ENCODE peak calls at places on chromosome 6, in six cellular contexts. One of them, this sample, is unnamed.

GRCh38 chr6:33199687-33200233 is 705 bp downstream of the RXRB start:
- DNase-seq in GM12864: no peak
- DNase-seq in right cardiac atrium: peak
- DNase-seq in tibial artery: no peak
- DNase-seq in lower lobe of right lung: no peak
- DNase-seq in adrenal gland: no peak
- DNase-seq in this sample: peak

GRCh38 chr6:50815436-50816114 is 3.1 kb upstream of the TFAP2B start:
- DNase-seq in GM12864: no peak
- DNase-seq in right cardiac atrium: no peak
- DNase-seq in tibial artery: no peak
- DNase-seq in lower lobe of right lung: no peak
- DNase-seq in adrenal gland: no peak
- DNase-seq in this sample: peak

GRCh38 chr6:15380354-15380753 is 134.5 kb downstream of the JARID2 start:
- DNase-seq in GM12864: no peak
- DNase-seq in right cardiac atrium: no peak
- DNase-seq in tibial artery: no peak
- DNase-seq in lower lobe of right lung: no peak
- DNase-seq in adrenal gland: no peak
- DNase-seq in this sample: no peak

GRCh38 chr6:21277601-21278043 is 315.9 kb upstream of the SOX4 start:
- DNase-seq in GM12864: no peak
- DNase-seq in right cardiac atrium: no peak
- DNase-seq in tibial artery: no peak
- DNase-seq in lower lobe of right lung: no peak
- DNase-seq in adrenal gland: no peak
- DNase-seq in this sample: no peak

GRCh38 chr6:165229216-165229615 is 80.2 kb downstream of the C6orf118 start:
- DNase-seq in GM12864: no peak
- DNase-seq in right cardiac atrium: no peak
- DNase-seq in tibial artery: no peak
- DNase-seq in lower lobe of right lung: no peak
- DNase-seq in adrenal gland: no peak
- DNase-seq in this sample: no peak

GRCh38 chr6:169454204-169454871 is 200.7 kb upstream of the THBS2 start:
- DNase-seq in GM12864: no peak
- DNase-seq in right cardiac atrium: no peak
- DNase-seq in tibial artery: peak
- DNase-seq in lower lobe of right lung: no peak
- DNase-seq in adrenal gland: no peak
- DNase-seq in this sample: no peak

GRCh38 chr6:11427827-11428245 is 109.7 kb upstream of the TMEM170B start:
- DNase-seq in GM12864: no peak
- DNase-seq in right cardiac atrium: no peak
- DNase-seq in tibial artery: no peak
- DNase-seq in lower lobe of right lung: no peak
- DNase-seq in adrenal gland: no peak
- DNase-seq in this sample: no peak

GRCh38 chr6:130426078-130426726 is 60.4 kb downstream of the TMEM200A start:
- DNase-seq in GM12864: no peak
- DNase-seq in right cardiac atrium: no peak
- DNase-seq in tibial artery: no peak
- DNase-seq in lower lobe of right lung: no peak
- DNase-seq in adrenal gland: no peak
- DNase-seq in this sample: no peak

GRCh38 chr6:110053395-110054240 is 75.5 kb downstream of the GPR6 start:
- DNase-seq in GM12864: no peak
- DNase-seq in right cardiac atrium: no peak
- DNase-seq in tibial artery: no peak
- DNase-seq in lower lobe of right lung: no peak
- DNase-seq in adrenal gland: peak
- DNase-seq in this sample: peak

GRCh38 chr6:46772754-46773153 is 20.4 kb upstream of the MEP1A start:
- DNase-seq in GM12864: no peak
- DNase-seq in right cardiac atrium: peak
- DNase-seq in tibial artery: peak
- DNase-seq in lower lobe of right lung: peak
- DNase-seq in adrenal gland: peak
- DNase-seq in this sample: no peak

GRCh38 chr6:25035451-25036435 is 100.0 kb upstream of the RIPOR2 start:
- DNase-seq in GM12864: no peak
- DNase-seq in right cardiac atrium: no peak
- DNase-seq in tibial artery: no peak
- DNase-seq in lower lobe of right lung: no peak
- DNase-seq in adrenal gland: no peak
- DNase-seq in this sample: no peak

GRCh38 chr6:25036461-25036860 is 100.7 kb upstream of the RIPOR2 start:
- DNase-seq in GM12864: no peak
- DNase-seq in right cardiac atrium: no peak
- DNase-seq in tibial artery: no peak
- DNase-seq in lower lobe of right lung: no peak
- DNase-seq in adrenal gland: no peak
- DNase-seq in this sample: no peak

GRCh38 chr6:25032964-25033363 is 97.2 kb upstream of the RIPOR2 start:
- DNase-seq in GM12864: no peak
- DNase-seq in right cardiac atrium: no peak
- DNase-seq in tibial artery: no peak
- DNase-seq in lower lobe of right lung: no peak
- DNase-seq in adrenal gland: no peak
- DNase-seq in this sample: no peak

GRCh38 chr6:25038300-25038699 is 102.5 kb upstream of the RIPOR2 start:
- DNase-seq in GM12864: no peak
- DNase-seq in right cardiac atrium: no peak
- DNase-seq in tibial artery: no peak
- DNase-seq in lower lobe of right lung: no peak
- DNase-seq in adrenal gland: no peak
- DNase-seq in this sample: no peak

DNA sequence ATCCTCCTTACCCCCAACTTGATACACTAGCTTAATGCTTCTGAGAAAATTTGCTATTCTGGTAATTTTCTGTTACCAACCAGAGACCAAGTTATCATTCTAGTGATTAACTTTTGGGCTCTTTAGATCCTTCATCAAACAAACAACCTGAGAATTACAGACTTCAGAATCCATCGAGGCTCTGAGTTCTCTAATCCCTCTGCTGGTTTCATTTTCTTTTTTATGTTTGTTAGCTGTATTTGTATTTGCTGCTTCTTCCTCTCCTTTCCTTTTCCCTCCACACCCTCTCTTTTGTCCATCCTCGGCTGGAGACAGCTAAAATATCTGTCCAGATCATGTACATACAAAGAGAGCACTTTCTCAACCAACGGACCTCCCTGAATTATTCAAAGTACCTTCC is 98.7 kb upstream of the RIPOR2 start:
- DNase-seq in GM12864: no peak
- DNase-seq in right cardiac atrium: no peak
- DNase-seq in tibial artery: no peak
- DNase-seq in lower lobe of right lung: no peak
- DNase-seq in adrenal gland: no peak
- DNase-seq in this sample: no peak
- H3K4me3 ChIP-seq in GM12864: peak
- H3K4me3 ChIP-seq in right cardiac atrium: no peak
- H3K4me3 ChIP-seq in tibial artery: no peak
- H3K4me3 ChIP-seq in lower lobe of right lung: peak
- H3K4me3 ChIP-seq in adrenal gland: no peak
- H3K4me3 ChIP-seq in this sample: no peak

DNA sequence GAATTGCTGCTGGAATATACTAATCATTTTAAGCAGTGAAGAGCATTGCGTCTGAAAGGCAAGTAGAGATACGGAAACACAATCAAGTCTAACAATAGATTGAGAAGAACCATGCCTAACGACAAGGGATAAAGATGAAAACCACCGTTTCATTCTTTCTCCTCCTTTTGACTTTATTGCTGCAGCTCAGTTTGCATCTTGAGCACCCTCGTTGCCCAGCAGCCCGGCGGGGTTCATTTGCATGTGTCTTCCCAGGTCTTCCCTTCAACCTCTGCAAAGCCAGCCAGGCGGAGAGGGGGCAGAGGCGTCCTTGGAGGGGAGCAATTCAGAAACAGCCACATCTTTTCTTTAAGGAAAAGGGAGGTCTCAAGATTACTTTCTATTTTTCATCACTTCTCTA is 18.5 kb upstream of the PXDC1 start:
- DNase-seq in GM12864: no peak
- DNase-seq in right cardiac atrium: no peak
- DNase-seq in tibial artery: no peak
- DNase-seq in lower lobe of right lung: no peak
- DNase-seq in adrenal gland: no peak
- DNase-seq in this sample: no peak
- H3K4me3 ChIP-seq in GM12864: no peak
- H3K4me3 ChIP-seq in right cardiac atrium: no peak
- H3K4me3 ChIP-seq in tibial artery: no peak
- H3K4me3 ChIP-seq in lower lobe of right lung: no peak
- H3K4me3 ChIP-seq in adrenal gland: no peak
- H3K4me3 ChIP-seq in this sample: no peak

GRCh38 chr6:3208096-3208774 is 19.2 kb downstream of the TUBB2B start:
- DNase-seq in GM12864: no peak
- DNase-seq in right cardiac atrium: no peak
- DNase-seq in tibial artery: peak
- DNase-seq in lower lobe of right lung: no peak
- DNase-seq in adrenal gland: no peak
- DNase-seq in this sample: no peak
- H3K4me3 ChIP-seq in GM12864: no peak
- H3K4me3 ChIP-seq in right cardiac atrium: no peak
- H3K4me3 ChIP-seq in tibial artery: no peak
- H3K4me3 ChIP-seq in lower lobe of right lung: no peak
- H3K4me3 ChIP-seq in adrenal gland: no peak
- H3K4me3 ChIP-seq in this sample: no peak

GRCh38 chr6:106149472-106150069 is 63.4 kb downstream of the PRDM1 start:
- DNase-seq in GM12864: no peak
- DNase-seq in right cardiac atrium: no peak
- DNase-seq in tibial artery: no peak
- DNase-seq in lower lobe of right lung: no peak
- DNase-seq in adrenal gland: no peak
- DNase-seq in this sample: peak
- H3K4me3 ChIP-seq in GM12864: no peak
- H3K4me3 ChIP-seq in right cardiac atrium: no peak
- H3K4me3 ChIP-seq in tibial artery: no peak
- H3K4me3 ChIP-seq in lower lobe of right lung: no peak
- H3K4me3 ChIP-seq in adrenal gland: no peak
- H3K4me3 ChIP-seq in this sample: no peak

GRCh38 chr6:99348220-99348822 is 1.2 kb downstream of the FAXC start:
- DNase-seq in GM12864: no peak
- DNase-seq in right cardiac atrium: no peak
- DNase-seq in tibial artery: no peak
- DNase-seq in lower lobe of right lung: no peak
- DNase-seq in adrenal gland: no peak
- DNase-seq in this sample: no peak
- H3K4me3 ChIP-seq in GM12864: no peak
- H3K4me3 ChIP-seq in right cardiac atrium: no peak
- H3K4me3 ChIP-seq in tibial artery: peak
- H3K4me3 ChIP-seq in lower lobe of right lung: no peak
- H3K4me3 ChIP-seq in adrenal gland: no peak
- H3K4me3 ChIP-seq in this sample: no peak

GRCh38 chr6:35343835-35344550 is 1.6 kb downstream of the PPARD start:
- DNase-seq in GM12864: no peak
- DNase-seq in right cardiac atrium: no peak
- DNase-seq in tibial artery: no peak
- DNase-seq in lower lobe of right lung: no peak
- DNase-seq in adrenal gland: no peak
- DNase-seq in this sample: no peak
- H3K4me3 ChIP-seq in GM12864: peak
- H3K4me3 ChIP-seq in right cardiac atrium: peak
- H3K4me3 ChIP-seq in tibial artery: peak
- H3K4me3 ChIP-seq in lower lobe of right lung: peak
- H3K4me3 ChIP-seq in adrenal gland: peak
- H3K4me3 ChIP-seq in this sample: no peak

GRCh38 chr6:3019065-3019464 is 19.4 kb downstream of the NQO2 start:
- DNase-seq in GM12864: no peak
- DNase-seq in right cardiac atrium: no peak
- DNase-seq in tibial artery: no peak
- DNase-seq in lower lobe of right lung: no peak
- DNase-seq in adrenal gland: no peak
- DNase-seq in this sample: no peak

GRCh38 chr6:3019749-3020320 is 20.1 kb downstream of the NQO2 start:
- DNase-seq in GM12864: no peak
- DNase-seq in right cardiac atrium: no peak
- DNase-seq in tibial artery: no peak
- DNase-seq in lower lobe of right lung: no peak
- DNase-seq in adrenal gland: no peak
- DNase-seq in this sample: no peak

GRCh38 chr6:3026811-3027626 is 27.3 kb downstream of the NQO2 start:
- DNase-seq in GM12864: peak
- DNase-seq in right cardiac atrium: no peak
- DNase-seq in tibial artery: peak
- DNase-seq in lower lobe of right lung: no peak
- DNase-seq in adrenal gland: no peak
- DNase-seq in this sample: peak

GRCh38 chr6:3023663-3024483 is 24.2 kb downstream of the NQO2 start:
- DNase-seq in GM12864: peak
- DNase-seq in right cardiac atrium: peak
- DNase-seq in tibial artery: peak
- DNase-seq in lower lobe of right lung: peak
- DNase-seq in adrenal gland: peak
- DNase-seq in this sample: peak

GRCh38 chr6:3022765-3023662 is 23.3 kb downstream of the NQO2 start:
- DNase-seq in GM12864: no peak
- DNase-seq in right cardiac atrium: peak
- DNase-seq in tibial artery: peak
- DNase-seq in lower lobe of right lung: no peak
- DNase-seq in adrenal gland: no peak
- DNase-seq in this sample: peak
- H3K4me3 ChIP-seq in GM12864: peak
- H3K4me3 ChIP-seq in right cardiac atrium: peak
- H3K4me3 ChIP-seq in tibial artery: peak
- H3K4me3 ChIP-seq in lower lobe of right lung: peak
- H3K4me3 ChIP-seq in adrenal gland: peak
- H3K4me3 ChIP-seq in this sample: peak

DNA sequence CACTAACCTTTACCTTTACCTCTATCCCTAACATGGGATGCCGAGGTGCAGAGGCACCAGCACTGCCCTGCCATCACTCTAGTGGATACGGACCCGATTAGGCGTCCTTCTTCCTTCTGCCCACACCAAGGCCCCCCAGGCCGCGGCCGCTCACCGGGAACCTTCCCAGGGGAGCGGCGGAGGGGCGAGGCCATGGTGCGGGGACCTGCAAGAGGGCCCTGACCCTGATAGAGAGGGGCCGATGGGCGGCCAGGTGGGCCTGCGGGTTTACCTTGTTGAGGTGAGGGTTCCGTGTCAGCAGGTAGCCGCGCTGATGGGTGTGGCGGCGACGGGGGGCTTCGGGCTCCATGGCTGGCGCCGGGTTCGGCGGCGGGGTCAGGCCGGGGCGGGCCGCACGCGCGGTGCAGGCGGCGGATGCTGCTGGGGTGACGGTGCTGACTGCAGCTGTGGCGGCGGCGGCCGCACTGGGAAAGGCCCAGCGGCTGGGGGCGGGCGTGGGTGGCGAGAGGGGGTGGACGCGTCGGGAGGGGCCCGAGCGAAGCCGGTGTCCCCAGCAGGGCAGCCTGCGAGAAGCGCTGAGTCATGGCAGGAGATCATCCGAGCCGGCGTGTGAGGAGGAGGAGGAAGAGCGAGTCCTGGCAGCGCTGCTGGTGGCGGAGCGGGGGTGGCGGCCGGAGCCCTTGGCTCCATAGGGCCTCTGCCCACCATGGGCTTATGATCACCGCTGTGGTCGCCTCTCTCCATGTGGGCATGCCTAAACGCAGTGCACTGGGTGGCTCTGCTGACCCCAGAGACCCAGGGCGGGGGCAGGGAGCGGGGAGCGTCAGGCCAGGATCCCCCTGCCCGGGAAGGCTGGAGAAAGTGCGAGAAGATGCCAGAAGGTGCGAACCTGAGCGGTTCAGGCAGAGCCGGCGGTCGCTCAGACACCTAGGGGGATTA is at the start of gene ME1:
- DNase-seq in GM12864: no peak
- DNase-seq in right cardiac atrium: peak
- DNase-seq in tibial artery: peak
- DNase-seq in lower lobe of right lung: peak
- DNase-seq in adrenal gland: peak
- DNase-seq in this sample: no peak
- H3K4me3 ChIP-seq in GM12864: peak
- H3K4me3 ChIP-seq in right cardiac atrium: peak
- H3K4me3 ChIP-seq in tibial artery: peak
- H3K4me3 ChIP-seq in lower lobe of right lung: peak
- H3K4me3 ChIP-seq in adrenal gland: peak
- H3K4me3 ChIP-seq in this sample: no peak